ENCODE peak calls at places on chromosomes 5 and 9, in seven cellular contexts. P, Q, E, S, W, X and A are unnamed samples.

GRCh38 chr9:109923826-109924225 is 143.8 kb downstream of the PALM2AKAP2 start:
- DNase-seq in W (no peak), Q (no peak), S (peak; percentile 67), X (no peak), P (no peak), E (no peak), A (no peak)

GRCh38 chr9:108956098-108956533 is 21.9 kb downstream of the ABITRAM start:
- DNase-seq in P (no peak), E (no peak), Q (no peak), W (no peak), S (no peak), X (no peak), A (no peak)

GRCh38 chr5:135715267-135716050 is 119.0 kb upstream of the SLC25A48 start:
- DNase-seq in P (no peak), X (no peak), Q (no peak), W (no peak), E (no peak), S (no peak), A (no peak)

GRCh38 chr5:135271533-135272310 is 127.3 kb downstream of the MACROH2A1 start:
- DNase-seq in E (peak; percentile 21), X (no peak), Q (no peak), S (peak; percentile 88), P (no peak), W (no peak), A (peak; percentile 16)

GRCh38 chr9:94666364-94667099 is 27.2 kb upstream of the FBP1 start:
- DNase-seq in Q (no peak), X (no peak), W (no peak), E (no peak), P (no peak), S (no peak), A (no peak)

GRCh38 chr5:83714780-83715179 is 5.9 kb downstream of the HAPLN1 start:
- DNase-seq in X (no peak), W (no peak), P (no peak), E (no peak), S (no peak), Q (no peak), A (no peak)

GRCh38 chr5:54655761-54656160 is 138.2 kb downstream of the SNX18 start:
- DNase-seq in P (no peak), S (peak; percentile 48), Q (no peak), X (no peak), E (no peak), W (no peak), A (no peak)

GRCh38 chr5:81065492-81065891 is 105.3 kb downstream of the RASGRF2 start:
- DNase-seq in E (no peak), X (no peak), P (no peak), Q (no peak), S (no peak), W (no peak), A (no peak)

GRCh38 chr5:91079037-91079436 is 304.1 kb downstream of the ARRDC3 start:
- DNase-seq in S (no peak), E (peak; percentile 32), Q (no peak), X (no peak), W (no peak), P (no peak), A (peak; percentile 52)

GRCh38 chr5:139641116-139642080 is 6.8 kb upstream of the CXXC5 start:
- DNase-seq in S (peak; percentile 13), W (no peak), X (no peak), P (peak; percentile 16), Q (no peak), E (no peak), A (no peak)

GRCh38 chr5:132830436-132831094 is at the start of gene SHROOM1:
- DNase-seq in Q (peak; percentile 85), E (peak; percentile 82), S (peak; percentile 78), X (peak; percentile 86), P (peak; percentile 80), W (peak; percentile 73), A (peak; percentile 43)

GRCh38 chr5:12522116-12522515 is 617.9 kb upstream of the CTNND2 start:
- DNase-seq in E (no peak), S (no peak), W (no peak), Q (no peak), P (no peak), X (no peak), A (no peak)

GRCh38 chr5:135565691-135566421 is 12.9 kb downstream of the CXCL14 start:
- DNase-seq in X (peak; percentile 82), Q (peak; percentile 81), E (peak; percentile 72), P (peak; percentile 82), S (peak; percentile 75), W (peak; percentile 70), A (peak; percentile 70)

GRCh38 chr5:132962429-132962928 is 955 bp downstream of the AFF4 start:
- DNase-seq in E (peak; percentile 40), P (no peak), W (no peak), S (peak; percentile 20), X (no peak), Q (no peak), A (peak; percentile 83)

GRCh38 chr5:153632748-153633290 is 142.3 kb downstream of the GRIA1 start:
- DNase-seq in P (no peak), Q (no peak), E (no peak), W (no peak), S (no peak), X (no peak), A (peak; percentile 17)

GRCh38 chr9:135152608-135153337 is 65.3 kb downstream of the OLFM1 start:
- DNase-seq in X (no peak), S (peak; percentile 42), E (no peak), W (no peak), P (no peak), Q (no peak), A (no peak)

GRCh38 chr5:71573611-71574010 is 13.5 kb upstream of the MCCC2 start:
- DNase-seq in Q (no peak), E (no peak), W (peak; percentile 21), S (no peak), X (no peak), P (peak; percentile 66), A (no peak)

GRCh38 chr5:54654211-54654610 is 136.7 kb downstream of the SNX18 start:
- DNase-seq in W (no peak), E (no peak), Q (no peak), S (no peak), P (no peak), X (no peak), A (no peak)

GRCh38 chr5:71954329-71954728 is 152.9 kb upstream of the MAP1B start:
- DNase-seq in E (no peak), X (no peak), W (no peak), P (no peak), Q (no peak), S (no peak), A (no peak)

GRCh38 chr5:148732692-148733091 is 78.4 kb upstream of the HTR4 start:
- DNase-seq in X (no peak), S (no peak), E (no peak), P (no peak), W (no peak), Q (no peak), A (no peak)

GRCh38 chr5:148730272-148730954 is 76.1 kb upstream of the HTR4 start:
- DNase-seq in S (no peak), P (no peak), Q (no peak), E (no peak), W (no peak), X (no peak), A (peak; percentile 35)

GRCh38 chr5:148730955-148731898 is 76.9 kb upstream of the HTR4 start:
- DNase-seq in S (peak; percentile 73), X (peak; percentile 68), P (peak; percentile 77), W (peak; percentile 83), E (peak; percentile 87), Q (peak; percentile 52), A (peak; percentile 94)

GRCh38 chr5:148725675-148726074 is 71.3 kb upstream of the HTR4 start:
- DNase-seq in Q (no peak), E (no peak), W (no peak), X (no peak), P (no peak), S (no peak), A (no peak)

DNA sequence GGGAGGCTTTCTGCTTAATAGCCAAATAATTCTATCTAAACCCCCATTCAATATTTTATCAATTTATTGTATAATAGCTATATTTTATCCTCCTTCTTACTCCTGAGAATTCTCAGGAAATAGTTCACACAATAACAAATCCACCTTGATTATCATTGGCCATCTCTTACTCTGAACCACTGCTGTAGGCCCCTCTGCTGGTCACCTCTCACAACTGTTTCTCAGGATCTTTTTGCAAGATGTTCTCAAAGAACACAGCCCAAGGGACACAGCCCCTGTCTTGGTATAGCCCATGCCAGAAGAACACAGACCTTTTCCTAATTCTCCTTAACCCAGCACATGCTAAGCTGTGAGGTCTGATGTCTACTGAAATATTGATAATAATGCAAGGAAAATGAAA is 74.9 kb upstream of the HTR4 start:
- DNase-seq in W (no peak), X (no peak), Q (no peak), E (no peak), S (no peak), P (no peak), A (no peak)
- TF ChIP-seq CTCF in W (no peak), X (peak; percentile 15), Q (no peak), E (peak; percentile 2), S (no peak), P (no peak), A (peak; percentile 34)

GRCh38 chr9:124261787-124262595 is 4.2 kb downstream of the NEK6 start:
- DNase-seq in Q (no peak), S (no peak), E (no peak), W (no peak), X (no peak), P (no peak), A (no peak)

GRCh38 chr9:124258765-124259272 is 1.1 kb downstream of the NEK6 start:
- DNase-seq in P (no peak), Q (no peak), W (no peak), S (no peak), E (no peak), X (no peak), A (no peak)

GRCh38 chr9:124259273-124260078 is 1.7 kb downstream of the NEK6 start:
- DNase-seq in X (peak; percentile 79), P (peak; percentile 84), W (peak; percentile 89), Q (peak; percentile 76), S (no peak), E (no peak), A (peak; percentile 91)

GRCh38 chr9:124262596-124263045 is 4.9 kb downstream of the NEK6 start:
- DNase-seq in S (no peak), Q (no peak), X (no peak), P (no peak), W (no peak), E (no peak), A (peak; percentile 68)

GRCh38 chr9:124260769-124261603 is 3.2 kb downstream of the NEK6 start:
- DNase-seq in Q (no peak), W (peak; percentile 58), P (peak; percentile 40), E (peak; percentile 75), S (no peak), X (peak; percentile 64), A (peak; percentile 80)
- H3K4me3 ChIP-seq in Q (peak overlapping the region; percentile 93), W (no peak overlapping the region), P (no peak overlapping the region), E (peak overlapping the region; percentile 78), S (no peak overlapping the region), X (peak overlapping the region; percentile 8), A (peak overlapping the region; percentile 91)

GRCh38 chr9:92679413-92680165 is 9.7 kb upstream of the IPPK start:
- DNase-seq in E (no peak), X (no peak), S (no peak), P (no peak), Q (no peak), W (no peak), A (no peak)
- TF ChIP-seq CTCF in E (no peak), X (no peak), S (no peak), P (no peak), Q (no peak), W (no peak), A (no peak)

DNA sequence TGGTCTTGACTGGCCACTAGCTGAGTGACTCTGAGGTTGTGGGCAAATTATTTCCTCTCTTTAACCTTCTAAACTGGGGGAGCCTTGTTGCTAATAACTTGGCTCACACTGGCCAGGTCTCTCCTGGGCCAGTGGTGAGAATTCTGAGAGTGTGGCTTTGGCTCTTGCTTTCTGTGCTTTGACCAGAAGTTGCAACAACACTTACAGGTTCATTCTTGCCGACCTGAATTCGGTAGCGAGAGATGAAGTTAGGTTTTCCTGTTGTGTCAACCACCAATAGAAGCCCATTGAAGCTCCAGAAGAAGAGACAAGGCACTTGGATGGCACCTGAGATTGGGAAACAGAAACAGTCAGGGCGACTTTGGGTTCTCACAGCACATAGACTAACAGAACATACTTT is 19.8 kb downstream of the FAXDC2 start:
- DNase-seq in W (no peak), S (no peak), P (no peak), E (no peak), Q (no peak), X (no peak), A (no peak)
- H3K4me3 ChIP-seq in W (no peak overlapping the region), S (no peak overlapping the region), P (no peak overlapping the region), E (no peak overlapping the region), Q (no peak overlapping the region), X (no peak overlapping the region), A (no peak overlapping the region)